ENCODE peak calls at places on chromosomes 3 and 15, in five cellular contexts. T, Y, H, V and U are unnamed samples.

GRCh38 chr15:81062937-81063336 is 62.2 kb downstream of the TLNRD1 start:
- DNase-seq in T (no peak), Y (no peak), H (no peak), V (no peak), U (no peak)

GRCh38 chr3:188339410-188340295 is 185.7 kb downstream of the LPP start:
- DNase-seq in T (no peak), Y (no peak), H (no peak), V (no peak), U (no peak)

GRCh38 chr15:99113547-99114271 is 8.8 kb downstream of the SYNM start:
- DNase-seq in T (no peak), Y (peak; percentile 63), H (no peak), V (no peak), U (no peak)

GRCh38 chr3:177281292-177281942 is 84.1 kb upstream of the TBL1XR1 start:
- DNase-seq in T (no peak), Y (peak; percentile 75), H (no peak), V (no peak), U (no peak)

GRCh38 chr15:72231847-72232461 is 964 bp upstream of the PKM start:
- DNase-seq in T (no peak), Y (no peak), H (peak; percentile 88), V (no peak), U (peak; percentile 62)

GRCh38 chr3:72659609-72660008 is 188.6 kb downstream of the SHQ1 start:
- DNase-seq in T (peak; percentile 48), Y (no peak), H (peak; percentile 24), V (no peak), U (peak; percentile 9)

GRCh38 chr3:78838362-78838761 is 929.4 kb downstream of the ROBO1 start:
- DNase-seq in T (no peak), Y (no peak), H (no peak), V (no peak), U (no peak)

GRCh38 chr15:31091531-31091930 is 10.0 kb downstream of the TRPM1 start:
- DNase-seq in T (no peak), Y (no peak), H (peak; percentile 80), V (no peak), U (peak; percentile 80)

GRCh38 chr15:90895571-90896117 is 7.5 kb upstream of the MAN2A2 start:
- DNase-seq in T (no peak), Y (peak; percentile 81), H (no peak), V (no peak), U (no peak)

GRCh38 chr3:133474251-133474801 is 74.5 kb downstream of the BFSP2 start:
- DNase-seq in T (no peak), Y (no peak), H (peak; percentile 42), V (peak; percentile 57), U (peak; percentile 56)

GRCh38 chr3:33919312-33919711 is 120.9 kb downstream of the PDCD6IP start:
- DNase-seq in T (no peak), Y (no peak), H (peak; percentile 22), V (no peak), U (no peak)

GRCh38 chr15:91291673-91292072 is 191.6 kb downstream of the SV2B start:
- DNase-seq in T (no peak), Y (no peak), H (no peak), V (no peak), U (no peak)

GRCh38 chr3:32575451-32575850 is 4.8 kb upstream of the DYNC1LI1 start:
- DNase-seq in T (no peak), Y (no peak), H (peak; percentile 37), V (no peak), U (no peak)

GRCh38 chr3:52792961-52793695 is 1.5 kb upstream of the ITIH3 start:
- DNase-seq in T (no peak), Y (no peak), H (peak; percentile 7), V (no peak), U (no peak)

GRCh38 chr3:141738636-141739363 is 702 bp downstream of the RNF7 start:
- DNase-seq in T (peak; percentile 5), Y (no peak), H (peak; percentile 60), V (no peak), U (no peak)

GRCh38 chr3:23062982-23063381 is 140.1 kb upstream of the UBE2E2 start:
- DNase-seq in T (no peak), Y (no peak), H (no peak), V (no peak), U (no peak)

GRCh38 chr3:25420168-25420567 is 7.9 kb upstream of the RARB start:
- DNase-seq in T (no peak), Y (no peak), H (no peak), V (no peak), U (no peak)

GRCh38 chr3:185423178-185423577 is 60.2 kb downstream of the MAP3K13 start:
- DNase-seq in T (peak; percentile 25), Y (no peak), H (peak; percentile 43), V (no peak), U (no peak)

GRCh38 chr3:28343144-28343543 is 5.4 kb upstream of the ZCWPW2 start:
- DNase-seq in T (no peak), Y (no peak), H (no peak), V (no peak), U (no peak)

GRCh38 chr15:36811903-36812302 is 232.5 kb downstream of the CDIN1 start:
- DNase-seq in T (no peak), Y (no peak), H (no peak), V (no peak), U (no peak)

GRCh38 chr15:52734329-52734728 is 55.1 kb upstream of the ATOSA start:
- DNase-seq in T (no peak), Y (no peak), H (no peak), V (no peak), U (no peak)

GRCh38 chr15:56017920-56018319 is 24.5 kb upstream of the NEDD4 start:
- DNase-seq in T (no peak), Y (no peak), H (no peak), V (no peak), U (no peak)

GRCh38 chr3:13207578-13207922 is 134.3 kb upstream of the IQSEC1 start:
- DNase-seq in T (no peak), Y (peak; percentile 67), H (no peak), V (no peak), U (no peak)

GRCh38 chr3:116339441-116340028 is 105.8 kb downstream of the LSAMP start:
- DNase-seq in T (no peak), Y (no peak), H (peak; percentile 83), V (no peak), U (no peak)

GRCh38 chr3:98746882-98747281 is 16.3 kb upstream of the ST3GAL6 start:
- DNase-seq in T (no peak), Y (no peak), H (peak; percentile 62), V (no peak), U (peak; percentile 3)
- H3K4me3 ChIP-seq in T (no peak overlapping the region), Y (no peak overlapping the region), H (no peak overlapping the region), V (no peak overlapping the region), U (no peak overlapping the region)

GRCh38 chr3:38253704-38254103 is 11.9 kb upstream of the SLC22A13 start:
- DNase-seq in T (no peak), Y (no peak), H (no peak), V (no peak), U (no peak)
- H3K36me3 ChIP-seq in T (no peaks in the 10 kb centered on the region), Y (peaks cover 59% of the 10 kb centered on the region), H (peaks cover 6% of the 10 kb centered on the region), V (no peaks in the 10 kb centered on the region), U (peaks cover 67% of the 10 kb centered on the region)

GRCh38 chr15:33125883-33126535 is 68.5 kb downstream of the FMN1 start:
- DNase-seq in T (no peak), Y (no peak), H (no peak), V (no peak), U (no peak)
- H3K4me3 ChIP-seq in T (no peak overlapping the region), Y (no peak overlapping the region), H (no peak overlapping the region), V (no peak overlapping the region), U (no peak overlapping the region)

GRCh38 chr3:139355502-139355901 is 11.7 kb downstream of the MRPS22 start:
- DNase-seq in T (peak; percentile 13), Y (no peak), H (no peak), V (no peak), U (no peak)
- H3K36me3 ChIP-seq in T (peaks cover 9% of the 10 kb centered on the region), Y (peaks cover 100% of the 10 kb centered on the region), H (peaks cover 9% of the 10 kb centered on the region), V (no peaks in the 10 kb centered on the region), U (peaks cover 100% of the 10 kb centered on the region)

DNA sequence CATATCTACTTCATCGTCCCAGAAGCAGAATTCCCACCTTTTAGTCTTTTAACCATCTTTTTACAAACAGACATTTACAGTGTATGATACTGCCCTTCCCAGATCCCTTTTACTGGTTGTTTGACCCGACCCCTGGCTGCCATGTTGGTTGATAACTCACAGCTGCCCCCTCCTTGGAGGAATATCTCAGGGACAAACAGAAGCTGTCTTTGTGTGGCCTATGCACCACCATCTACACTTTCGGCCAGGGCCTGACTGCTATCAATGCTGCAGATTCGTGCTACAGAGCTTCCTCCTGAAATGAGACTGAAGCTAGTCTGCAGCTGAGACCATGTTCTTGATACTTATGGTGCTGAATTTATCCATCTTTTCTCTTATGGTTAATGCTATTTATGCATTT is 6.6 kb upstream of the POLQ start:
- DNase-seq in T (no peak), Y (no peak), H (no peak), V (no peak), U (no peak)
- H3K4me3 ChIP-seq in T (no peak overlapping the region), Y (no peak overlapping the region), H (peak overlapping the region; percentile 25), V (no peak overlapping the region), U (peak overlapping the region; percentile 17)

GRCh38 chr3:16332904-16333426 is 68.0 kb downstream of the OXNAD1 start:
- DNase-seq in T (no peak), Y (no peak), H (peak; percentile 84), V (no peak), U (no peak)
- H3K36me3 ChIP-seq in T (no peaks in the 10 kb centered on the region), Y (peaks cover 25% of the 10 kb centered on the region), H (no peaks in the 10 kb centered on the region), V (no peaks in the 10 kb centered on the region), U (peaks cover 32% of the 10 kb centered on the region)

DNA sequence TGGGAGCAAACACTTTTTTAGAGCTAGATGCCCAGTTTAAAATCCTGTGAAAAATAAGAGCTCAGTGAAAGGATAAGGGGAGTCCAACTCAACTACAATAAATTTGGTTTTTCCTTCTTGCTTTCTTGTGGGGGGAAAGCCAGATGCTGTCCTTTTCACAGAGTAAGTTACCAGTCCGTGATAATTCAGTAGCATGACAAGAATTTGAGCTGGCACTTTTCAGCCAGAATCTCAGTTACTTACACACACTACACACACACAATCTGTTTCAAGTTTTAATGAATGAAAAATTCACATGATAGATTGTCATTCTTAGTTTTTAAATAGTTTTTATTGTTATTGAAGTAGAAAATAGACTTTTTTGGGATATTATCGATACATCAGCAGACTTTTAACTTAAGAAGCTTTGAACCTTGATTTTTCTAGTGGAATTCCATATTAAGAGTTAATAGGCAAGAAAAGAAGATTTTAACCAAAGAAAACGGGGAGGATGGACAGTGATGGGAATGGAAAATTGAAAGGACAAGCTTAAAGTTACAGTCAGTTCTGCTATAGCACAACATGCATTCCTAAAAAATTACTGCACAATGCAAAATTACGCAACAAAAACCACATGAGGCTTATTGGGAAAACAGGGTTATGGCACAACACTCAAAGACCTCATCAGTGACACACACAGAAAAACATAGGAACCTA is 47.0 kb downstream of the PSMD6 start:
- DNase-seq in T (no peak), Y (no peak), H (peak; percentile 94), V (no peak), U (peak; percentile 26)
- H3K4me3 ChIP-seq in T (no peak overlapping the region), Y (no peak overlapping the region), H (no peak overlapping the region), V (no peak overlapping the region), U (no peak overlapping the region)

GRCh38 chr3:158680861-158681260 is 8.4 kb upstream of the LXN start:
- DNase-seq in T (no peak), Y (no peak), H (no peak), V (no peak), U (no peak)
- H3K36me3 ChIP-seq in T (no peaks in the 10 kb centered on the region), Y (peaks cover 43% of the 10 kb centered on the region), H (no peaks in the 10 kb centered on the region), V (no peaks in the 10 kb centered on the region), U (peaks cover 34% of the 10 kb centered on the region)

GRCh38 chr15:92667291-92667904 is 11.8 kb upstream of the FAM174B start:
- DNase-seq in T (no peak), Y (no peak), H (no peak), V (peak; percentile 54), U (no peak)
- H3K4me3 ChIP-seq in T (no peak overlapping the region), Y (no peak overlapping the region), H (no peak overlapping the region), V (no peak overlapping the region), U (no peak overlapping the region)